ENCODE peak calls at places on chromosomes 12 and 14, in seven cellular contexts. One of them, this sample, is unnamed.

GRCh38 chr14:29459967-29460366 is 467.7 kb downstream of the PRKD1 start:
- DNase-seq in right cardiac atrium: no peak
- DNase-seq in Peyer's patch: no peak
- DNase-seq in stimulated activated CD4-positive, alpha-beta T cell treated with anti-CD3 and anti-CD28 coated beads, Interleukin-12 subunit alpha, Interleukin-12 subunit beta, amount 100 ng/mL, for 4 hours: no peak
- DNase-seq in AG20443: no peak
- DNase-seq in amniotic stem cell: no peak
- DNase-seq in psoas muscle: no peak
- DNase-seq in this sample: peak; percentile 23

GRCh38 chr12:53333289-53333688 is 2.9 kb downstream of the SP7 start:
- DNase-seq in AG20443: no peak
- DNase-seq in right cardiac atrium: no peak
- DNase-seq in psoas muscle: no peak
- DNase-seq in stimulated activated CD4-positive, alpha-beta T cell treated with anti-CD3 and anti-CD28 coated beads, Interleukin-12 subunit alpha, Interleukin-12 subunit beta, amount 100 ng/mL, for 4 hours: no peak
- DNase-seq in amniotic stem cell: no peak
- DNase-seq in Peyer's patch: no peak
- DNase-seq in this sample: no peak

GRCh38 chr12:95480230-95480629 is 6.3 kb downstream of the METAP2 start:
- DNase-seq in stimulated activated CD4-positive, alpha-beta T cell treated with anti-CD3 and anti-CD28 coated beads, Interleukin-12 subunit alpha, Interleukin-12 subunit beta, amount 100 ng/mL, for 4 hours: no peak
- DNase-seq in Peyer's patch: no peak
- DNase-seq in psoas muscle: no peak
- DNase-seq in amniotic stem cell: no peak
- DNase-seq in AG20443: no peak
- DNase-seq in right cardiac atrium: no peak
- DNase-seq in this sample: peak; percentile 62

GRCh38 chr12:71503579-71504470 is 64.2 kb downstream of the LGR5 start:
- DNase-seq in amniotic stem cell: no peak
- DNase-seq in right cardiac atrium: no peak
- DNase-seq in Peyer's patch: no peak
- DNase-seq in AG20443: no peak
- DNase-seq in stimulated activated CD4-positive, alpha-beta T cell treated with anti-CD3 and anti-CD28 coated beads, Interleukin-12 subunit alpha, Interleukin-12 subunit beta, amount 100 ng/mL, for 4 hours: no peak
- DNase-seq in psoas muscle: no peak
- DNase-seq in this sample: no peak

GRCh38 chr12:24991209-24992049 is 42.5 kb upstream of the BCAT1 start:
- DNase-seq in stimulated activated CD4-positive, alpha-beta T cell treated with anti-CD3 and anti-CD28 coated beads, Interleukin-12 subunit alpha, Interleukin-12 subunit beta, amount 100 ng/mL, for 4 hours: no peak
- DNase-seq in right cardiac atrium: no peak
- DNase-seq in psoas muscle: no peak
- DNase-seq in Peyer's patch: no peak
- DNase-seq in AG20443: peak; percentile 54
- DNase-seq in amniotic stem cell: no peak
- DNase-seq in this sample: peak; percentile 71

GRCh38 chr14:61476737-61477410 is 155.5 kb downstream of the PRKCH start:
- DNase-seq in amniotic stem cell: no peak
- DNase-seq in right cardiac atrium: no peak
- DNase-seq in AG20443: peak; percentile 63
- DNase-seq in psoas muscle: no peak
- DNase-seq in stimulated activated CD4-positive, alpha-beta T cell treated with anti-CD3 and anti-CD28 coated beads, Interleukin-12 subunit alpha, Interleukin-12 subunit beta, amount 100 ng/mL, for 4 hours: no peak
- DNase-seq in Peyer's patch: peak; percentile 61
- DNase-seq in this sample: no peak

GRCh38 chr12:31620311-31620710 is 29.4 kb upstream of the DENND5B start:
- DNase-seq in stimulated activated CD4-positive, alpha-beta T cell treated with anti-CD3 and anti-CD28 coated beads, Interleukin-12 subunit alpha, Interleukin-12 subunit beta, amount 100 ng/mL, for 4 hours: no peak
- DNase-seq in right cardiac atrium: no peak
- DNase-seq in amniotic stem cell: no peak
- DNase-seq in psoas muscle: no peak
- DNase-seq in Peyer's patch: no peak
- DNase-seq in AG20443: no peak
- DNase-seq in this sample: no peak

GRCh38 chr12:31591308-31591901 is 469 bp upstream of the DENND5B start:
- DNase-seq in AG20443: peak; percentile 28
- DNase-seq in psoas muscle: no peak
- DNase-seq in amniotic stem cell: no peak
- DNase-seq in stimulated activated CD4-positive, alpha-beta T cell treated with anti-CD3 and anti-CD28 coated beads, Interleukin-12 subunit alpha, Interleukin-12 subunit beta, amount 100 ng/mL, for 4 hours: no peak
- DNase-seq in right cardiac atrium: no peak
- DNase-seq in Peyer's patch: peak; percentile 77
- DNase-seq in this sample: peak; percentile 57

GRCh38 chr12:40105515-40106201 is at the start of gene SLC2A13:
- DNase-seq in right cardiac atrium: peak; percentile 92
- DNase-seq in Peyer's patch: peak; percentile 78
- DNase-seq in stimulated activated CD4-positive, alpha-beta T cell treated with anti-CD3 and anti-CD28 coated beads, Interleukin-12 subunit alpha, Interleukin-12 subunit beta, amount 100 ng/mL, for 4 hours: peak; percentile 74
- DNase-seq in AG20443: peak; percentile 97
- DNase-seq in amniotic stem cell: peak; percentile 29
- DNase-seq in psoas muscle: peak; percentile 75
- DNase-seq in this sample: peak; percentile 88

GRCh38 chr12:124379938-124380754 is 85.3 kb downstream of the RFLNA start:
- DNase-seq in stimulated activated CD4-positive, alpha-beta T cell treated with anti-CD3 and anti-CD28 coated beads, Interleukin-12 subunit alpha, Interleukin-12 subunit beta, amount 100 ng/mL, for 4 hours: no peak
- DNase-seq in AG20443: peak; percentile 87
- DNase-seq in Peyer's patch: no peak
- DNase-seq in amniotic stem cell: peak; percentile 86
- DNase-seq in right cardiac atrium: peak; percentile 87
- DNase-seq in psoas muscle: peak; percentile 76
- DNase-seq in this sample: peak; percentile 94

GRCh38 chr12:6338955-6339761 is 2.7 kb downstream of the TNFRSF1A start:
- DNase-seq in Peyer's patch: no peak
- DNase-seq in amniotic stem cell: no peak
- DNase-seq in right cardiac atrium: no peak
- DNase-seq in psoas muscle: no peak
- DNase-seq in stimulated activated CD4-positive, alpha-beta T cell treated with anti-CD3 and anti-CD28 coated beads, Interleukin-12 subunit alpha, Interleukin-12 subunit beta, amount 100 ng/mL, for 4 hours: no peak
- DNase-seq in AG20443: no peak
- DNase-seq in this sample: peak; percentile 45

GRCh38 chr12:88377973-88378372 is 202.3 kb downstream of the KITLG start:
- DNase-seq in psoas muscle: no peak
- DNase-seq in AG20443: no peak
- DNase-seq in Peyer's patch: no peak
- DNase-seq in amniotic stem cell: no peak
- DNase-seq in stimulated activated CD4-positive, alpha-beta T cell treated with anti-CD3 and anti-CD28 coated beads, Interleukin-12 subunit alpha, Interleukin-12 subunit beta, amount 100 ng/mL, for 4 hours: no peak
- DNase-seq in right cardiac atrium: no peak
- DNase-seq in this sample: no peak

GRCh38 chr12:93157279-93157678 is 220.4 kb upstream of the NUDT4 start:
- DNase-seq in psoas muscle: no peak
- DNase-seq in AG20443: no peak
- DNase-seq in right cardiac atrium: no peak
- DNase-seq in amniotic stem cell: no peak
- DNase-seq in stimulated activated CD4-positive, alpha-beta T cell treated with anti-CD3 and anti-CD28 coated beads, Interleukin-12 subunit alpha, Interleukin-12 subunit beta, amount 100 ng/mL, for 4 hours: no peak
- DNase-seq in Peyer's patch: no peak
- DNase-seq in this sample: no peak